ENCODE peak calls at places on chromosome 12, in six cellular contexts. L, H, B, K, P and W are unnamed samples.

GRCh38 chr12:48937170-48937569 is 11.9 kb upstream of the FKBP11 start:
- DNase-seq in L (no peak), H (no peak), B (no peak), K (no peak), P (no peak), W (no peak)

GRCh38 chr12:124605869-124606774 is 38.7 kb upstream of the NCOR2 start:
- DNase-seq in L (no peak), H (no peak), B (no peak), K (no peak), P (no peak), W (no peak)

GRCh38 chr12:122036153-122036552 is 14.5 kb downstream of the BCL7A start:
- DNase-seq in L (no peak), H (no peak), B (no peak), K (no peak), P (no peak), W (no peak)

GRCh38 chr12:124283326-124283725 is 11.6 kb upstream of the RFLNA start:
- DNase-seq in L (no peak), H (no peak), B (no peak), K (no peak), P (no peak), W (no peak)

GRCh38 chr12:100229036-100229635 is 28.5 kb downstream of the ACTR6 start:
- DNase-seq in L (no peak), H (no peak), B (no peak), K (no peak), P (peak; percentile 13), W (no peak)

GRCh38 chr12:129310346-129310745 is 457.1 kb downstream of the GLT1D1 start:
- DNase-seq in L (no peak), H (no peak), B (no peak), K (no peak), P (no peak), W (no peak)

GRCh38 chr12:9792961-9793617 is 32.4 kb upstream of the CD69 start:
- DNase-seq in L (no peak), H (no peak), B (no peak), K (no peak), P (peak; percentile 70), W (no peak)

GRCh38 chr12:92503977-92504966 is 198.5 kb upstream of the PLEKHG7 start:
- DNase-seq in L (peak; percentile 79), H (peak; percentile 68), B (peak; percentile 61), K (no peak), P (no peak), W (no peak)

DNA sequence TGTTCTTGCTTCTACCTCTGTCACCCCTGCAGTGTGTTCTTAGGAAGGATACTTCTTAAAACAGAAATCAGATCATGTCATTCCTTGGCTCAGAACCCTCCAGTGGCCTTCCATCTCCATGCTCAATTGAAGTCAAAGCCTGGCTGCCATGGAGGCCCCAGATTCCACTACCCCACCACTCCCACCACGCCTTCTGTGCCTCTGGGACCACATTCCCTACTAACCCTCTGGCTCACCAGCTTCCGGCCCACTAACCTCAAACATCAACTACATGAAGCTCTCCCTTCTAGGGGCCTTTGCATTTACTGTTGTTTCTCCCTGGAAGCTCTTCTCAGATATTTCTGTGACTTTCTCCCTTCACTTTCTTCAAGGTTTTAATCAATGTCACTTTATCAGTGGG is 76.1 kb upstream of the REP15 start:
- DNase-seq in L (no peak), H (no peak), B (no peak), K (no peak), P (no peak), W (no peak)
- H3K4me1 ChIP-seq in L (peaks cover 3% of the 10 kb centered on the region), H (peaks cover 65% of the 10 kb centered on the region), B (no peaks in the 10 kb centered on the region), K (peaks cover 70% of the 10 kb centered on the region), P (peaks cover 16% of the 10 kb centered on the region), W (peaks cover 35% of the 10 kb centered on the region)

DNA sequence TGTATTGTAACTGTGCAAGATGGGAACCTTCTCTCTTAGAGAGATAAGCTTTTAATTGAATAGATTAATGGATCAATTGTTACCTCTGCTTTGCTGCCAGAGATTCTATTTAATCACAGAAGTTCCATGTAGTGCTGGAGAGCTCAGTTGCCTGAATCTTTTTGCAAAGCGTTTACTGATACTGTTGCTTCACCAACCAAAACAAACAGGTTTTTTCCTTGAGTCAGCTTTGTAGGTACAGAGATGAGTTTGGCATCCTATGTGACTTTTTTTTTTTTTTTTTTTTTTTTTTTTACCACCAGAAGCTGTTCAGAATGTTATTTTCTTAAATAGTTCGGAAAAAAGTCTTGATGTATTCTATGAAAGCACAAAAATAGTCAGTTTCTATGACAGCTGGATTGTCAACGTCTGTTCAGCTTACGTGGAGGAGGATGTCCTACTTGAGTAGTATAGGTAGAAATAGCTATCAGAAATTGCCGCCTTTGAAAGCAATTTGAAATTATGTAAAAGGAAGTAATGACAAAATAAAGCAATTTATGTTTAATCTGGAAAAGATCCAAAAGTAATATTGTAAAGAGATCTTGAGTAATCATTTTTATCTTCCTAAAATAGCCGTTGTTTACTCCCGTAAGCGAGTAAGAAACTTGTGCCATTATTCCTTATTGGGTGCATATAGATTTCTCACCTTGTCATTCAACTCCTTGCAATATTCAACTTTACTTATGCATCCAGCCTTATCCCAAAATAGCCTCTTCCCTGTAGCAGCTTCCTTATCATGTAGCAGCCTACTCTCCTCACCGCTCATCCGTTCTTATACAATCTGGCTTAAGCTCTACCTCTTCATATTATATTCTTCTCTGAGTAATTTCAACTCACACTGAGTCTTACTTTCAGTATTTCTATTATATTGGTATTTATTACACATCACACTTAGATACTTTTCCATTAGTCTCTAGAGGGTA is 5.2 kb downstream of the LRRK2 start:
- DNase-seq in L (no peak), H (no peak), B (no peak), K (no peak), P (no peak), W (no peak)
- H3K4me1 ChIP-seq in L (no peaks in the 10 kb centered on the region), H (peaks cover 20% of the 10 kb centered on the region), B (peaks cover 5% of the 10 kb centered on the region), K (peaks cover 35% of the 10 kb centered on the region), P (peaks cover 2% of the 10 kb centered on the region), W (no peaks in the 10 kb centered on the region)

GRCh38 chr12:52055781-52056711 is 4.8 kb downstream of the NR4A1 start:
- DNase-seq in L (peak; percentile 62), H (no peak), B (peak; percentile 31), K (no peak), P (peak; percentile 56), W (peak; percentile 87)
- H3K4me1 ChIP-seq in L (peaks cover 12% of the 10 kb centered on the region), H (peaks cover 26% of the 10 kb centered on the region), B (peaks cover 4% of the 10 kb centered on the region), K (peaks cover 22% of the 10 kb centered on the region), P (peaks cover 11% of the 10 kb centered on the region), W (no peaks in the 10 kb centered on the region)

GRCh38 chr12:52532636-52533035 is 12.4 kb upstream of the KRT5 start:
- DNase-seq in L (no peak), H (no peak), B (no peak), K (no peak), P (no peak), W (no peak)

GRCh38 chr12:52537101-52537500 is 15.8 kb downstream of the KRT71 start:
- DNase-seq in L (no peak), H (no peak), B (no peak), K (no peak), P (no peak), W (peak; percentile 45)

GRCh38 chr12:52531563-52532300 is 11.5 kb upstream of the KRT5 start:
- DNase-seq in L (no peak), H (no peak), B (no peak), K (no peak), P (no peak), W (peak; percentile 59)

GRCh38 chr12:52533686-52534470 is 13.7 kb upstream of the KRT5 start:
- DNase-seq in L (no peak), H (no peak), B (no peak), K (no peak), P (no peak), W (peak; percentile 37)

GRCh38 chr12:52534482-52534881 is 14.3 kb upstream of the KRT5 start:
- DNase-seq in L (no peak), H (no peak), B (no peak), K (no peak), P (no peak), W (no peak)
- H3K4me1 ChIP-seq in L (no peaks in the 10 kb centered on the region), H (no peaks in the 10 kb centered on the region), B (no peaks in the 10 kb centered on the region), K (peaks cover 14% of the 10 kb centered on the region), P (no peaks in the 10 kb centered on the region), W (no peaks in the 10 kb centered on the region)

GRCh38 chr12:79548525-79548924 is 142.2 kb downstream of the PAWR start:
- DNase-seq in L (no peak), H (no peak), B (no peak), K (no peak), P (no peak), W (no peak)
- H3K4me1 ChIP-seq in L (no peaks in the 10 kb centered on the region), H (peaks cover 16% of the 10 kb centered on the region), B (peaks cover 15% of the 10 kb centered on the region), K (peaks cover 54% of the 10 kb centered on the region), P (peaks cover 19% of the 10 kb centered on the region), W (peaks cover 17% of the 10 kb centered on the region)

GRCh38 chr12:1839956-1840550 is 19.7 kb downstream of the LRTM2 start:
- DNase-seq in L (no peak), H (no peak), B (no peak), K (no peak), P (no peak), W (no peak)
- H3K4me1 ChIP-seq in L (no peaks in the 10 kb centered on the region), H (no peaks in the 10 kb centered on the region), B (no peaks in the 10 kb centered on the region), K (no peaks in the 10 kb centered on the region), P (no peaks in the 10 kb centered on the region), W (no peaks in the 10 kb centered on the region)

GRCh38 chr12:4579305-4580097 is 17.5 kb downstream of the DYRK4 start:
- DNase-seq in L (no peak), H (no peak), B (no peak), K (peak; percentile 8), P (peak; percentile 13), W (no peak)
- H3K4me1 ChIP-seq in L (no peaks in the 10 kb centered on the region), H (no peaks in the 10 kb centered on the region), B (no peaks in the 10 kb centered on the region), K (no peaks in the 10 kb centered on the region), P (no peaks in the 10 kb centered on the region), W (no peaks in the 10 kb centered on the region)

GRCh38 chr12:6338955-6339761 is 2.7 kb downstream of the TNFRSF1A start:
- DNase-seq in L (no peak), H (no peak), B (no peak), K (no peak), P (no peak), W (no peak)

GRCh38 chr12:6336079-6336858 is 5.6 kb downstream of the TNFRSF1A start:
- DNase-seq in L (peak; percentile 98), H (peak; percentile 96), B (peak; percentile 85), K (peak; percentile 99), P (peak; percentile 99), W (peak; percentile 97)

GRCh38 chr12:6335451-6336078 is 6.3 kb downstream of the TNFRSF1A start:
- DNase-seq in L (peak; percentile 87), H (peak; percentile 82), B (peak; percentile 77), K (peak; percentile 86), P (peak; percentile 88), W (peak; percentile 92)

GRCh38 chr12:6336859-6337744 is 4.8 kb downstream of the TNFRSF1A start:
- DNase-seq in L (peak; percentile 80), H (no peak), B (no peak), K (no peak), P (no peak), W (no peak)

DNA sequence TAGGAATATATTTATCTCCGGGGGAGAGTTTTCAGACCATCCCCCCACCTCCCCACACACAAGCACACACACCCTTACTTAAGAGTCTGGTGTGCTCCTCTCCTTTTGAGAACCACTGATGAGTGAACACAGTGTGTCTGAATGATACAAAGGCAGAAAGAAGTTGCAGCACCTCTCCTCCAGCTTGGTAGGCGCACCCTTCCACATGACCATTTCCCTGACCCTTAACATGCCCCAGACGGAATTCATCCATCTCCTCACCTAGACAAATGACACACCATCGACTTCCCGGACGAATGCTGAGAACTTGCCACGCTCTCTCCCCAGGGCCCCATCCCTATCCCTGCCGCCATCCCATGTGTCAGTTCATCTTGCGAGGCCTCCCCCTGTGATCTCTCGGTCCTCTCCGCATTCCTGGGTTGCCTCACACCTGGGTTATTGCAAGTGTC is 3.9 kb downstream of the TNFRSF1A start:
- DNase-seq in L (no peak), H (no peak), B (no peak), K (no peak), P (no peak), W (no peak)
- H3K4me1 ChIP-seq in L (peaks cover 20% of the 10 kb centered on the region), H (peaks cover 80% of the 10 kb centered on the region), B (peaks cover 40% of the 10 kb centered on the region), K (peaks cover 67% of the 10 kb centered on the region), P (peaks cover 59% of the 10 kb centered on the region), W (no peaks in the 10 kb centered on the region)

GRCh38 chr12:106378788-106379187 is 21.2 kb downstream of the POLR3B start:
- DNase-seq in L (no peak), H (no peak), B (no peak), K (no peak), P (no peak), W (no peak)
- H3K4me1 ChIP-seq in L (no peaks in the 10 kb centered on the region), H (no peaks in the 10 kb centered on the region), B (no peaks in the 10 kb centered on the region), K (no peaks in the 10 kb centered on the region), P (no peaks in the 10 kb centered on the region), W (no peaks in the 10 kb centered on the region)